ENCODE peak calls at places on chromosome 15, in five cellular contexts. R is K562, P is NB4, X is endothelial cell of umbilical vein, B is GM12878. W is an unnamed sample.

GRCh38 chr15:73942751-73943270 is 16.5 kb downstream of the LOXL1 start:
- DNase-seq in X (no peak), P (no peak), B (no peak), R (no peak), W (no peak)

GRCh38 chr15:89486726-89487050 is 9.7 kb downstream of the RHCG start:
- DNase-seq in X (no peak), R (peak), B (no peak), P (peak), W (no peak)

GRCh38 chr15:53272116-53272515 is 482.0 kb upstream of the ONECUT1 start:
- DNase-seq in R (no peak), B (no peak), X (no peak), P (no peak), W (no peak)

GRCh38 chr15:69140306-69140705 is 20.1 kb upstream of the GLCE start:
- DNase-seq in R (no peak), P (no peak), X (no peak), B (no peak), W (no peak)

GRCh38 chr15:64092075-64092820 is 1.4 kb downstream of the CIAO2A start:
- DNase-seq in X (no peak), R (peak), P (peak), B (no peak), W (no peak)

GRCh38 chr15:76776969-76777368 is 128.2 kb downstream of the SCAPER start:
- DNase-seq in P (peak), X (no peak), B (no peak), R (no peak), W (no peak)

GRCh38 chr15:59165726-59166125 is 40.9 kb upstream of the LDHAL6B start:
- DNase-seq in R (no peak), X (peak), B (peak), P (no peak), W (no peak)

GRCh38 chr15:98676586-98677270 is 28.4 kb downstream of the IGF1R start:
- DNase-seq in X (no peak), B (no peak), P (no peak), R (no peak), W (no peak)

GRCh38 chr15:68729789-68730201 is 90.9 kb downstream of the ANP32A start:
- DNase-seq in P (no peak), X (peak), B (no peak), R (no peak), W (no peak)

GRCh38 chr15:101724675-101725005 is 367 bp upstream of the TARS3 start:
- DNase-seq in R (no peak), X (no peak), B (no peak), P (no peak), W (no peak)

GRCh38 chr15:74657846-74658245 is 38.0 kb downstream of the EDC3 start:
- DNase-seq in R (peak), B (no peak), X (no peak), P (no peak), W (no peak)

GRCh38 chr15:82044373-82045178 is 1.2 kb downstream of the MEX3B start:
- DNase-seq in P (peak), X (peak), B (no peak), R (no peak), W (peak)

GRCh38 chr15:49062900-49063299 is 16.7 kb upstream of the SECISBP2L start:
- DNase-seq in X (no peak), B (no peak), P (no peak), R (no peak), W (no peak)

GRCh38 chr15:78077053-78077859 is at the start of gene TBC1D2B:
- DNase-seq in X (peak), B (no peak), P (peak), R (peak), W (peak)

GRCh38 chr15:75929799-75930565 is 26.3 kb downstream of the FBXO22 start:
- DNase-seq in R (peak), X (peak), P (no peak), B (no peak), W (no peak)

GRCh38 chr15:79674124-79674465 is 222.7 kb downstream of the MTHFS start:
- DNase-seq in B (no peak), R (no peak), X (no peak), P (no peak), W (no peak)

GRCh38 chr15:79678032-79678701 is 218.6 kb downstream of the MTHFS start:
- DNase-seq in X (no peak), R (no peak), P (no peak), B (no peak), W (no peak)

GRCh38 chr15:79676621-79677020 is 220.2 kb downstream of the MTHFS start:
- DNase-seq in B (no peak), X (no peak), P (no peak), R (no peak), W (no peak)

GRCh38 chr15:79675982-79676381 is 220.8 kb downstream of the MTHFS start:
- DNase-seq in B (no peak), X (no peak), R (no peak), P (no peak), W (no peak)

GRCh38 chr15:79673416-79674123 is 223.2 kb downstream of the MTHFS start:
- DNase-seq in R (no peak), P (peak), X (no peak), B (peak), W (peak)
- TF ChIP-seq MYC in R (no peak), P (no peak), X (no peak), B (no peak), W (no peak)

GRCh38 chr15:91426412-91426811 is 326.4 kb downstream of the SV2B start:
- DNase-seq in R (no peak), B (no peak), X (no peak), P (no peak), W (no peak)
- TF ChIP-seq MYC in R (no peak), B (no peak), X (no peak), P (no peak), W (no peak)

GRCh38 chr15:23561914-23562313 is 3.6 kb upstream of the MKRN3 start:
- DNase-seq in B (no peak), R (no peak), X (no peak), P (no peak), W (no peak)
- TF ChIP-seq MYC in B (no peak), R (no peak), X (no peak), P (no peak), W (no peak)

GRCh38 chr15:91876187-91876586 is 22.7 kb downstream of the SLCO3A1 start:
- DNase-seq in R (no peak), X (no peak), P (no peak), B (no peak), W (no peak)
- TF ChIP-seq MYC in R (no peak), X (no peak), P (no peak), B (no peak), W (no peak)

DNA sequence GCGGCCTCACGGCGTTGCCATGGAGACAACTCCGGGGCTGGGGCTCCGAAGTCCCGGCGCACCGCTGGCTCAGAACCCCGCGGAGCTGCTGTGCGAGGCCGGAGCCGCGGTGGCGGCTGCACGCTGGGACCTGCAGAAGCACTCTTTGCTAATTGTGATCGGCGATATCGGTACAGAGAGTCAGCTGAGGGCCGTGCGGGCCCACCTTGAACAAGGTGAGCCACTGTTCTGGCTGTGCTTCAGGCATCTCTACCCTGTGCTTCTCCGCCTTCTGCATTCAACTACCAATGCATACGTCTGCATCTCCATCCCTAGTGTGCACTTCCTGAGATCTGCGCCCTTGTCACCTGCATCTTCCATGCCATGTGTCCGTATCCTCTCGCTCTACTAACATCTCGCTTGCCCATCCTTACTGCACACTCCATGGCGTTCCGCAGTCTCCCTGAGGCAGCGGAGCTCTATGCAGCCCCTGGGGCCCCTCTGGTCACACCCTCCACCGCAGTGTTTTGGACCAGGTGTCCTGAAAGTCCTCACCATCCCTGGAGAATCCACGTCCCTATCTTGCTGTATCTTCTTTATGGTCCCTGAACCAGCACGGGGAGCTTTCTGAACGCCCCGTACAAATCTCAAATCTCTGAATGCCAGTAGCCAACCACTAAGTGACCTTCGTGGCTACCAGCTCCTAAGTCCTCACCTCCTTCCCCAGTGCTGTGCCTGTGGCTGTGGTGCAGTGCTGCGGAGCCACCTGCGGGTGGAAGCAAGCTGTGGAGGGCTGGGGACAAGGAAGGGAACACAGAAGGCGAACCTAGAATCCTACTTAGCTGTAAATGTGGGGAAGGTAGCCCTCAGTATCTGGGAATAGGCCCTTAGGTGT is 6.2 kb upstream of the MAP1A start:
- DNase-seq in P (peak), X (no peak), R (peak), B (no peak), W (peak)
- TF ChIP-seq MYC in P (peak), X (no peak), R (no peak), B (no peak), W (no peak)

DNA sequence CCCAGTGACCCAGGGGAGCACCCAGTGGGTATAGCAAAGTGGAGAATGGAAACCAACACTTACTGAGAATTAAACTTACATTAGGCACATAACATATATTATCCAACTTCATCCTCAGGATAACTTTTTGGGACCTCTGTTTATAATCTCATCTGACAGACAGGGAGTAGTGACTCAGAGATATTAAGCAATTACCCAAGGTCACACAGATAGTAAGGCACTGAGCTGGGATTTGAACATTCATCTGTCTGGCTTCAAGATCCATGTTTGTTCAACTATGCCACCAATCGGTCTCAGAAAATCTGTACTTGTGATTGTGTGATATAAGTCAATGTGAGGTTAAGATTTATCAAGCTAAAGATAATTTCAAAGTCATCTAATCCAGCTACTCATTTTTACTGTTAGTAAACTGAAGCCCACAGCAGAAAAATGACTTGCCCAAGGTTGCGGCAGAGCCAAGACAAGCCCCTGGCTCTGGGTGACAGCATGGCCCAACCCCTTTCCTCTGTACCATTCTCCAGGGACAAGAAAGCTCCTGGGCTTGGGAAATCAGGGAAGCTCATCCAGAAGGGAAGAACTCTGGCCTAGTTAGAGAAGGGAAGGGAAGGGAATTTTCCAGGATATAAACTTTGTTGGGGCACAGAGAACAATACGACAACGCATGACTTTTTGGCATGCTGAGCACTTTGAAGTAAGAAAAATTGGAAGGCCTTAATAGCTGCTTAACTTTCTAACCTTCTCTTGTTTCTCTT is 137.9 kb upstream of the SMAD3 start:
- DNase-seq in P (no peak), B (no peak), R (no peak), X (peak), W (no peak)
- TF ChIP-seq MYC in P (no peak), B (no peak), R (no peak), X (no peak), W (no peak)

GRCh38 chr15:39549912-39550311 is 31.0 kb upstream of the THBS1 start:
- DNase-seq in R (peak), X (no peak), P (no peak), B (no peak), W (no peak)
- TF ChIP-seq MYC in R (no peak), X (no peak), P (no peak), B (no peak), W (no peak)

W was measured in A549.